ENCODE peak calls at places on chromosomes 2 and 18, in ten cellular contexts. One of them, this sample, is unnamed.

GRCh38 chr2:101793277-101793969 is 95.9 kb downstream of the MAP4K4 start:
- DNase-seq in prostate gland: no peak
- DNase-seq in HCT116: no peak
- DNase-seq in sigmoid colon: no peak
- DNase-seq in endothelial cell of umbilical vein: no peak
- DNase-seq in HL-60: no peak
- DNase-seq in transverse colon: no peak
- DNase-seq in stomach: no peak
- DNase-seq in GM23338: peak; percentile 80
- DNase-seq in spleen: no peak
- DNase-seq in this sample: no peak

GRCh38 chr2:55865095-55865835 is 58.3 kb downstream of the EFEMP1 start:
- DNase-seq in endothelial cell of umbilical vein: peak; percentile 59
- DNase-seq in spleen: no peak
- DNase-seq in sigmoid colon: no peak
- DNase-seq in prostate gland: no peak
- DNase-seq in HL-60: no peak
- DNase-seq in HCT116: no peak
- DNase-seq in GM23338: no peak
- DNase-seq in transverse colon: no peak
- DNase-seq in stomach: no peak
- DNase-seq in this sample: no peak

GRCh38 chr2:128805918-128806317 is 487.2 kb upstream of the HS6ST1 start:
- DNase-seq in endothelial cell of umbilical vein: no peak
- DNase-seq in stomach: no peak
- DNase-seq in sigmoid colon: no peak
- DNase-seq in HL-60: no peak
- DNase-seq in spleen: no peak
- DNase-seq in prostate gland: no peak
- DNase-seq in transverse colon: no peak
- DNase-seq in GM23338: no peak
- DNase-seq in HCT116: no peak
- DNase-seq in this sample: no peak

GRCh38 chr18:29145993-29146539 is 969.1 kb upstream of the CDH2 start:
- DNase-seq in endothelial cell of umbilical vein: no peak
- DNase-seq in stomach: no peak
- DNase-seq in GM23338: no peak
- DNase-seq in transverse colon: no peak
- DNase-seq in prostate gland: no peak
- DNase-seq in HCT116: no peak
- DNase-seq in sigmoid colon: no peak
- DNase-seq in HL-60: no peak
- DNase-seq in spleen: no peak
- DNase-seq in this sample: no peak

GRCh38 chr18:24397131-24397693 is 412 bp downstream of the OSBPL1A start:
- DNase-seq in stomach: peak; percentile 44
- DNase-seq in endothelial cell of umbilical vein: peak; percentile 86
- DNase-seq in HL-60: peak; percentile 78
- DNase-seq in GM23338: peak; percentile 70
- DNase-seq in spleen: no peak
- DNase-seq in HCT116: peak; percentile 45
- DNase-seq in prostate gland: peak; percentile 67
- DNase-seq in sigmoid colon: peak; percentile 86
- DNase-seq in transverse colon: peak; percentile 67
- DNase-seq in this sample: peak; percentile 42

GRCh38 chr2:233142355-233142897 is 82.3 kb downstream of the INPP5D start:
- DNase-seq in spleen: peak; percentile 68
- DNase-seq in sigmoid colon: no peak
- DNase-seq in HL-60: no peak
- DNase-seq in HCT116: no peak
- DNase-seq in GM23338: no peak
- DNase-seq in endothelial cell of umbilical vein: no peak
- DNase-seq in prostate gland: no peak
- DNase-seq in transverse colon: no peak
- DNase-seq in stomach: no peak
- DNase-seq in this sample: no peak

GRCh38 chr2:170354855-170355649 is 177.1 kb downstream of the MYO3B start:
- DNase-seq in HCT116: no peak
- DNase-seq in GM23338: no peak
- DNase-seq in prostate gland: no peak
- DNase-seq in endothelial cell of umbilical vein: no peak
- DNase-seq in transverse colon: no peak
- DNase-seq in spleen: no peak
- DNase-seq in stomach: no peak
- DNase-seq in sigmoid colon: no peak
- DNase-seq in HL-60: no peak
- DNase-seq in this sample: no peak

GRCh38 chr2:168573128-168573903 is 117.2 kb downstream of the CERS6 start:
- DNase-seq in sigmoid colon: no peak
- DNase-seq in HL-60: no peak
- DNase-seq in stomach: no peak
- DNase-seq in endothelial cell of umbilical vein: no peak
- DNase-seq in prostate gland: no peak
- DNase-seq in HCT116: no peak
- DNase-seq in spleen: no peak
- DNase-seq in transverse colon: no peak
- DNase-seq in GM23338: no peak
- DNase-seq in this sample: no peak

GRCh38 chr2:173929441-173929840 is 35.7 kb downstream of the SP3 start:
- DNase-seq in prostate gland: no peak
- DNase-seq in endothelial cell of umbilical vein: no peak
- DNase-seq in spleen: no peak
- DNase-seq in HCT116: no peak
- DNase-seq in HL-60: no peak
- DNase-seq in sigmoid colon: no peak
- DNase-seq in GM23338: no peak
- DNase-seq in stomach: no peak
- DNase-seq in transverse colon: no peak
- DNase-seq in this sample: no peak

GRCh38 chr2:223625652-223626051 is 23.5 kb upstream of the SCG2 start:
- DNase-seq in stomach: no peak
- DNase-seq in HL-60: no peak
- DNase-seq in sigmoid colon: no peak
- DNase-seq in spleen: no peak
- DNase-seq in transverse colon: no peak
- DNase-seq in prostate gland: no peak
- DNase-seq in GM23338: no peak
- DNase-seq in endothelial cell of umbilical vein: no peak
- DNase-seq in HCT116: no peak
- DNase-seq in this sample: no peak

GRCh38 chr2:10947005-10947440 is 35.3 kb downstream of the KCNF1 start:
- DNase-seq in spleen: peak; percentile 33
- DNase-seq in sigmoid colon: no peak
- DNase-seq in stomach: no peak
- DNase-seq in GM23338: no peak
- DNase-seq in transverse colon: no peak
- DNase-seq in HL-60: no peak
- DNase-seq in prostate gland: no peak
- DNase-seq in HCT116: no peak
- DNase-seq in endothelial cell of umbilical vein: no peak
- DNase-seq in this sample: no peak

DNA sequence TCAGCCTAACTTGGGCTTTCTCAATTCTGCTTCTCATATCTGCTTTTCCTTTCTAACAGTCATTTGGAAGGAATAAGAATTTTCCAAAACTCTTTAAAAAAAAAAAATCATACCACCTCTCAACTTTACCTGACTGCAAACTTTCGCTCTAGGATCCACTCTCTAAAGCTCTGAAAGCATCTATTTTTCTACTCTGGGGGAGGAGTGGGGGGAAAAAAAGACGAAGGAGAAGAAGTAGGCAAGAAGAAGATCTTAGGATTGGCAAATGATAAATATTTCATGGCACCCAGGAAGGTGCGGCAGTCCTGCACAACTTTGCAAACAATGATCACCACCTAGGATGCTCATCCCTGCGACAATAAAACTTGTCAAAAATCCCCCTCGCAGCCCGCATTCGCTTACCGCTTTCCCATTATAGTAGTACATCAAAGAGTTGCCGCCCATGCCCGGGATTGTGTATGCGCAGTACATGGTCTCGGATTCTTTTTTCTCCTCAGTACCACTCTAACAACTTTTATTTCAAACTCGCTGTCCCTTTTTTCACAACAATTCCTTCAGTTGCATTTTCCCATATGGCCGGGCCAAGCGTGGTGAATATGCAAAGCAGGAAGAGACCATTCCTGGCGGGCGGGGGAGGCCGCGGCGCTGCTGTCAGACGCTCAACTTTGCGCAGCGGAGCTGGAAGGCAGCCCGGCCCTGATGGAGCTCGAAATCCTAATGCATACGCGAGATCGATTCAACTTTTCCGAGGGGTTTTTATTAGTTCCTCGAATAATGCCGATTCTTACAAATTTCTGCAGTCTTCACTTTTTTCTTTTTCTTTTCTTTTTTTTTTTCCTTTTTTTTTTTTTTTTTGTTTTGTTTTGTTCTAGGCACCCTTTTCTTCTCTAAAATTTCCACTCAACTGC is 266.5 kb downstream of the TCF4 start:
- DNase-seq in spleen: peak; percentile 95
- DNase-seq in sigmoid colon: peak; percentile 95
- DNase-seq in prostate gland: peak; percentile 84
- DNase-seq in GM23338: peak; percentile 95
- DNase-seq in stomach: peak; percentile 73
- DNase-seq in transverse colon: peak; percentile 87
- DNase-seq in HL-60: no peak
- DNase-seq in endothelial cell of umbilical vein: peak; percentile 82
- DNase-seq in HCT116: no peak
- DNase-seq in this sample: no peak
- TF ChIP-seq POLR2AphosphoS5 in spleen: peak; percentile 78
- TF ChIP-seq POLR2AphosphoS5 in sigmoid colon: peak; percentile 83
- TF ChIP-seq POLR2AphosphoS5 in prostate gland: peak; percentile 73
- TF ChIP-seq POLR2AphosphoS5 in GM23338: no peak
- TF ChIP-seq POLR2AphosphoS5 in stomach: peak; percentile 57
- TF ChIP-seq POLR2AphosphoS5 in transverse colon: peak; percentile 58
- TF ChIP-seq POLR2AphosphoS5 in HL-60: no peak
- TF ChIP-seq POLR2AphosphoS5 in endothelial cell of umbilical vein: no peak
- TF ChIP-seq POLR2AphosphoS5 in HCT116: no peak
- TF ChIP-seq POLR2AphosphoS5 in this sample: no peak

GRCh38 chr18:73520229-73520628 is 627.4 kb downstream of the FBXO15 start:
- DNase-seq in sigmoid colon: no peak
- DNase-seq in GM23338: peak; percentile 74
- DNase-seq in HCT116: no peak
- DNase-seq in stomach: no peak
- DNase-seq in spleen: no peak
- DNase-seq in transverse colon: no peak
- DNase-seq in endothelial cell of umbilical vein: no peak
- DNase-seq in prostate gland: no peak
- DNase-seq in HL-60: no peak
- DNase-seq in this sample: no peak
- H3K4me3 ChIP-seq in sigmoid colon: no peak overlapping the region
- H3K4me3 ChIP-seq in GM23338: no peak overlapping the region
- H3K4me3 ChIP-seq in HCT116: no peak overlapping the region
- H3K4me3 ChIP-seq in stomach: no peak overlapping the region
- H3K4me3 ChIP-seq in spleen: no peak overlapping the region
- H3K4me3 ChIP-seq in transverse colon: no peak overlapping the region
- H3K4me3 ChIP-seq in endothelial cell of umbilical vein: no peak overlapping the region
- H3K4me3 ChIP-seq in prostate gland: no peak overlapping the region
- H3K4me3 ChIP-seq in HL-60: no peak overlapping the region
- H3K4me3 ChIP-seq in this sample: no peak overlapping the region

GRCh38 chr2:70083344-70084156 is 3.7 kb upstream of the PCBP1 start:
- DNase-seq in sigmoid colon: peak; percentile 48
- DNase-seq in transverse colon: peak; percentile 62
- DNase-seq in stomach: no peak
- DNase-seq in HL-60: no peak
- DNase-seq in spleen: no peak
- DNase-seq in endothelial cell of umbilical vein: no peak
- DNase-seq in GM23338: no peak
- DNase-seq in HCT116: peak; percentile 83
- DNase-seq in prostate gland: no peak
- DNase-seq in this sample: no peak

GRCh38 chr2:70085711-70086277 is 1.5 kb upstream of the PCBP1 start:
- DNase-seq in prostate gland: no peak
- DNase-seq in GM23338: peak; percentile 34
- DNase-seq in sigmoid colon: peak; percentile 24
- DNase-seq in HL-60: no peak
- DNase-seq in transverse colon: no peak
- DNase-seq in stomach: no peak
- DNase-seq in endothelial cell of umbilical vein: peak; percentile 51
- DNase-seq in HCT116: no peak
- DNase-seq in spleen: no peak
- DNase-seq in this sample: no peak

GRCh38 chr2:70086838-70087702 is at the start of gene PCBP1:
- DNase-seq in sigmoid colon: peak; percentile 98
- DNase-seq in prostate gland: peak; percentile 89
- DNase-seq in endothelial cell of umbilical vein: peak; percentile 88
- DNase-seq in GM23338: peak; percentile 96
- DNase-seq in spleen: peak; percentile 98
- DNase-seq in stomach: peak; percentile 97
- DNase-seq in HCT116: peak; percentile 90
- DNase-seq in transverse colon: peak; percentile 97
- DNase-seq in HL-60: peak; percentile 90
- DNase-seq in this sample: peak; percentile 81

GRCh38 chr2:70086278-70086837 is 919 bp upstream of the PCBP1 start:
- DNase-seq in endothelial cell of umbilical vein: peak; percentile 91
- DNase-seq in HL-60: peak; percentile 90
- DNase-seq in prostate gland: peak; percentile 58
- DNase-seq in GM23338: peak; percentile 80
- DNase-seq in stomach: peak; percentile 68
- DNase-seq in sigmoid colon: peak; percentile 87
- DNase-seq in spleen: peak; percentile 95
- DNase-seq in HCT116: peak; percentile 61
- DNase-seq in transverse colon: peak; percentile 66
- DNase-seq in this sample: no peak

DNA sequence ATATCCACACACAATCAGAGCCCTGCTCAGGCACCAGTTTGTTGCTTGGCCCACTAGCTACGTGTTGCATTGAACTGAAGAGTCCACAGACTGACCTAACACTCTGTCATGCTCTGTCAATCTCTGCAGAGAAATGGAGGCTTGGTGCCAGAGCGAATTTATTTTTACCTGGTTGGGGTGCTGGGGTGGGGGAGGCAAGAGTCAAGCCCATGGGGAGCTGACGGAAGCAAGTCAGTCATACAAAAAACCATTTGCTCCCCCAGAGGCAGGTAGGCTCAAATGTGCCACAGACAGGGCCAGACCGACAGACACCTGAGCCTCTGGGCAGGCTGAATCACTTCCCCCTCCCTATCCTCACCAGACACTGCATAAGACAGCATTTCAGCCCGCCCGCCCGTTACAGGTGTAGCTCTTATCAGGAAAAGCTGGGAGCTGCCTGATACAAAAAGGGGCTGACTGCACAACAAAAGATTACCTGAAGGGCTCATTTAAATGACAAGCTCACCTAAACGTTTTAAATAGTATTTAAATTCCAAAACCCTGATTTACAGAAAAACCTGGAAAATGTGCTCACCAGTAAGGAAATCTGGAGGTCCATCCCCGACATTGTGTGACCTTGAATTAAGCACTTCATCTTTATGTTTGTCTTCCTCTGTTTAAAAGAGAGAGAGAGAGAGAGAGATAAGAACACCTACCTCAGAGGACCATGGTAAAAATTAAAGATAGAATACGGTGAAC is 2.1 kb upstream of the PCBP1 start:
- DNase-seq in HCT116: peak; percentile 65
- DNase-seq in transverse colon: peak; percentile 61
- DNase-seq in prostate gland: peak; percentile 69
- DNase-seq in GM23338: peak; percentile 98
- DNase-seq in HL-60: no peak
- DNase-seq in stomach: peak; percentile 68
- DNase-seq in endothelial cell of umbilical vein: no peak
- DNase-seq in spleen: peak; percentile 84
- DNase-seq in sigmoid colon: peak; percentile 66
- DNase-seq in this sample: no peak
- TF ChIP-seq POLR2AphosphoS5 in HCT116: peak; percentile 84
- TF ChIP-seq POLR2AphosphoS5 in transverse colon: no peak
- TF ChIP-seq POLR2AphosphoS5 in prostate gland: no peak
- TF ChIP-seq POLR2AphosphoS5 in GM23338: peak; percentile 54
- TF ChIP-seq POLR2AphosphoS5 in HL-60: no peak
- TF ChIP-seq POLR2AphosphoS5 in stomach: no peak
- TF ChIP-seq POLR2AphosphoS5 in endothelial cell of umbilical vein: no peak
- TF ChIP-seq POLR2AphosphoS5 in spleen: peak; percentile 61
- TF ChIP-seq POLR2AphosphoS5 in sigmoid colon: no peak
- TF ChIP-seq POLR2AphosphoS5 in this sample: no peak

GRCh38 chr2:156736950-156737349 is 300.8 kb downstream of the GPD2 start:
- DNase-seq in endothelial cell of umbilical vein: no peak
- DNase-seq in spleen: no peak
- DNase-seq in GM23338: no peak
- DNase-seq in prostate gland: no peak
- DNase-seq in transverse colon: no peak
- DNase-seq in HCT116: no peak
- DNase-seq in HL-60: no peak
- DNase-seq in stomach: no peak
- DNase-seq in sigmoid colon: no peak
- DNase-seq in this sample: no peak
- H3K4me3 ChIP-seq in endothelial cell of umbilical vein: no peak overlapping the region
- H3K4me3 ChIP-seq in spleen: no peak overlapping the region
- H3K4me3 ChIP-seq in GM23338: no peak overlapping the region
- H3K4me3 ChIP-seq in prostate gland: no peak overlapping the region
- H3K4me3 ChIP-seq in transverse colon: no peak overlapping the region
- H3K4me3 ChIP-seq in HCT116: no peak overlapping the region
- H3K4me3 ChIP-seq in HL-60: no peak overlapping the region
- H3K4me3 ChIP-seq in stomach: no peak overlapping the region
- H3K4me3 ChIP-seq in sigmoid colon: no peak overlapping the region
- H3K4me3 ChIP-seq in this sample: no peak overlapping the region